ENCODE peak calls at places on chromosomes 3 and 15, in four cellular contexts. H, P, D and E are unnamed samples.

GRCh38 chr3:183148056-183148455 is 14.5 kb downstream of the LAMP3 start:
- DNase-seq in H (no peak), P (no peak), D (no peak), E (no peak)

GRCh38 chr3:183581496-183582155 is 26.1 kb upstream of the KLHL6 start:
- DNase-seq in H (no peak), P (no peak), D (no peak), E (peak; percentile 5)

GRCh38 chr3:152241142-152242067 is 27.3 kb upstream of the MBNL1 start:
- DNase-seq in H (no peak), P (no peak), D (no peak), E (no peak)

GRCh38 chr15:97036301-97036700 is 705.8 kb downstream of the NR2F2 start:
- DNase-seq in H (no peak), P (no peak), D (no peak), E (no peak)

GRCh38 chr3:47715928-47716327 is 65.8 kb downstream of the SMARCC1 start:
- DNase-seq in H (no peak), P (no peak), D (no peak), E (no peak)

GRCh38 chr3:142459929-142460328 is 12.1 kb upstream of the XRN1 start:
- DNase-seq in H (no peak), P (no peak), D (no peak), E (no peak)

GRCh38 chr3:194565597-194566190 is 67.5 kb downstream of the TMEM44 start:
- DNase-seq in H (no peak), P (no peak), D (peak; percentile 55), E (no peak)

GRCh38 chr15:70483513-70483912 is 279.8 kb downstream of the UACA start:
- DNase-seq in H (no peak), P (no peak), D (no peak), E (no peak)

GRCh38 chr3:150223090-150223489 is 185.0 kb upstream of the TSC22D2 start:
- DNase-seq in H (no peak), P (no peak), D (no peak), E (no peak)

GRCh38 chr3:101900316-101900715 is 51.0 kb downstream of the NFKBIZ start:
- DNase-seq in H (no peak), P (no peak), D (no peak), E (no peak)

GRCh38 chr15:31465083-31465955 is 138.7 kb downstream of the KLF13 start:
- DNase-seq in H (no peak), P (peak; percentile 1), D (no peak), E (no peak)

GRCh38 chr15:75229191-75230015 is 27.7 kb downstream of the C15orf39 start:
- DNase-seq in H (no peak), P (no peak), D (no peak), E (no peak)

GRCh38 chr3:145767909-145768308 is 393.1 kb downstream of the PLOD2 start:
- DNase-seq in H (no peak), P (no peak), D (peak; percentile 8), E (no peak)

GRCh38 chr15:31338879-31339557 is 12.4 kb downstream of the KLF13 start:
- DNase-seq in H (no peak), P (peak; percentile 88), D (peak; percentile 52), E (no peak)

GRCh38 chr3:181103605-181104004 is 114.1 kb upstream of the DNAJC19 start:
- DNase-seq in H (no peak), P (no peak), D (peak; percentile 93), E (no peak)

GRCh38 chr3:148600902-148601765 is 96.6 kb upstream of the AGTR1 start:
- DNase-seq in H (no peak), P (no peak), D (no peak), E (no peak)

GRCh38 chr15:28975766-28976179 is 90.0 kb downstream of the APBA2 start:
- DNase-seq in H (peak; percentile 63), P (no peak), D (peak; percentile 85), E (no peak)

GRCh38 chr3:42508562-42508961 is 6.1 kb downstream of the VIPR1 start:
- DNase-seq in H (no peak), P (no peak), D (no peak), E (no peak)

GRCh38 chr3:5039585-5039984 is 60.3 kb downstream of the BHLHE40 start:
- DNase-seq in H (no peak), P (no peak), D (no peak), E (no peak)

GRCh38 chr15:90065682-90066049 is 36.6 kb downstream of the IDH2 start:
- DNase-seq in H (no peak), P (no peak), D (no peak), E (no peak)

GRCh38 chr15:90064931-90065681 is 37.2 kb downstream of the IDH2 start:
- DNase-seq in H (no peak), P (peak; percentile 81), D (peak; percentile 68), E (no peak)

GRCh38 chr15:90067953-90068613 is 34.2 kb downstream of the IDH2 start:
- DNase-seq in H (no peak), P (no peak), D (no peak), E (no peak)

GRCh38 chr15:90063733-90064247 is 38.5 kb downstream of the IDH2 start:
- DNase-seq in H (no peak), P (peak; percentile 44), D (no peak), E (no peak)

DNA sequence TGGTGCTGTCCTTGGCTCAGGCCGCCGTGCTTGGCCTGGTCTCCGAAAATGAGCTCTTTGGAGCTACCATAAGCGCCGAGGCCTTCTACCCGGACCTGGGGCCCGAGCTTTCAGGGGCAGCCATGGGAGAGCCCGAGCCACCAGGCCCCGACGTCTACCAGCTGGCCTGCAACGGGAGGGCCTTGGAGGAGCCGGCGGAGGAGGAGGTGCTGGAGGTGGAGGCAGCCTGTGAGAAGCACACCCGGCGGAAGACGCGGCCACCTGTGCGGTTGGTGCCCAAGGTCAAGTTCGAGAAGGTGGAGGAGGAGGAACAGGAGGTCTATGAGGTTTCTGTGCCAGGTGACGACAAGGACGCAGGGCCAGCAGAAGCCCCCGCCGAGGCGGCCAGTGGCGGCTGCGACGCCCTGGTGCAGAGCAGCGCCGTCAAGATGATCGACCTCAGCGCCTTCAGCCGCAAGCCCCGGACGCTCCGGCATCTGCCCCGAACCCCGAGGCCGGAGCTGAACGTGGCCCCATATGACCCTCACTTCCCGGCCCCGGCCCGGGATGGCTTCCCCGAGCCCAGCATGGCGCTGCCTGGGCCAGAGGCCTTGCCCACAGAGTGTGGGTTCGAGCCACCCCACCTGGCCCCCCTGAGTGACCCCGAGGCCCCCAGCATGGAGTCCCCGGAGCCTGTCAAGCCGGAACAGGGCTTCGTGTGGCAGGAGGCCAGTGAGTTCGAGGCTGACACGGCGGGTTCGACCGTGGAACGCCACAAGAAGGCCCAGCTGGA is 34.9 kb downstream of the IDH2 start:
- DNase-seq in H (no peak), P (no peak), D (no peak), E (no peak)
- H3K27ac ChIP-seq in H (no peak overlapping the region), P (peak overlapping the region; percentile 95), D (no peak overlapping the region), E (no peak overlapping the region)

DNA sequence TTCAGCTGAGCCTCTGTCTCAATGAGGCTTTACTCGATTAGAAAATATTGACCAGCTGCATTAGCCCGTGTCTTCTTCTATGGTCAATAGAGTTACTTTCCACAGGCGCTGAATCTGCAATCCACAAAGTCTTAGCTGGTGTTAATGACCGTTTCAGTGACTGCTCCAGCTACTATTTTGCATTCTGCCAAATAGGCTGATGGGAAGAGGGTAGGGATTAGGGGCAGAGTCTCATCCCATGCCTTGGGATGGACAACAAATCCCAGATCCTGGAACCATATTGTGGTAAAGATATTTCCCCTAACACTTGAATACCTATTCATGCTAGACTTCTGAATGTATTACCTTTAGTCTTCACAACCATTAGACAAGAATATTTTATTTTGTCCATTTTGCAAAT is 29.5 kb upstream of the MAGI1 start:
- DNase-seq in H (no peak), P (no peak), D (no peak), E (no peak)
- H3K27ac ChIP-seq in H (no peak overlapping the region), P (no peak overlapping the region), D (no peak overlapping the region), E (no peak overlapping the region)

GRCh38 chr15:60539881-60540613 is 61.1 kb upstream of the ICE2 start:
- DNase-seq in H (no peak), P (no peak), D (no peak), E (no peak)

GRCh38 chr15:60539017-60539416 is 60.1 kb upstream of the ICE2 start:
- DNase-seq in H (no peak), P (no peak), D (no peak), E (no peak)

GRCh38 chr15:60538129-60538528 is 59.2 kb upstream of the ICE2 start:
- DNase-seq in H (no peak), P (no peak), D (no peak), E (no peak)

GRCh38 chr15:60544581-60545115 is 65.7 kb upstream of the ICE2 start:
- DNase-seq in H (no peak), P (no peak), D (peak; percentile 28), E (no peak)

GRCh38 chr15:60541784-60542617 is 63.1 kb upstream of the ICE2 start:
- DNase-seq in H (no peak), P (no peak), D (no peak), E (no peak)
- H3K27ac ChIP-seq in H (no peak overlapping the region), P (peak overlapping the region; percentile 6), D (no peak overlapping the region), E (no peak overlapping the region)

DNA sequence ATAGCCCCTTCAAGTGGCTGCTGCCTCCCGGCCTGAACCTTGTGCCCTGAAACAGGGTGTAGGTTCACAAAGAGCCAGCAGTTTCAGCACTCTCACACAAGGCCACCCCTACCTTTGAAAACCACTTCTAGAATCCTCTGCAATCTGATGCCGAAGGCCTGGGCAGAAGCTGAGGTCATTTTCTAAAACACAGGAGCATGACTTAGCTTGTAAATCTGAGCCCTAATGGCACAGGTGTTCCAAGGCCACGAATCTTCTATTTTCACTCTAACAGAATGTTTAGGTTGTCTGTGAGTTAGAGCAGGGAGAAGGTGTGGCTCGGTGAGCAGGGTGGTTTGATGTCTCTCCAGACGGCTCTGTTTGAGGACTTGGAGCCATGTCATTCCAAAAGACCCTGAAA is 62.3 kb downstream of the SYNM start:
- DNase-seq in H (no peak), P (no peak), D (no peak), E (no peak)
- H3K27ac ChIP-seq in H (no peak overlapping the region), P (no peak overlapping the region), D (no peak overlapping the region), E (no peak overlapping the region)

GRCh38 chr15:39230917-39231285 is 350.0 kb upstream of the THBS1 start:
- DNase-seq in H (no peak), P (no peak), D (peak; percentile 56), E (no peak)
- H3K27ac ChIP-seq in H (no peak overlapping the region), P (no peak overlapping the region), D (peak overlapping the region; percentile 30), E (no peak overlapping the region)

GRCh38 chr3:13365390-13366379 is 54.4 kb downstream of the NUP210 start:
- DNase-seq in H (no peak), P (no peak), D (peak; percentile 51), E (no peak)
- H3K27ac ChIP-seq in H (no peak overlapping the region), P (no peak overlapping the region), D (peak overlapping the region; percentile 90), E (peak overlapping the region; percentile 67)

DNA sequence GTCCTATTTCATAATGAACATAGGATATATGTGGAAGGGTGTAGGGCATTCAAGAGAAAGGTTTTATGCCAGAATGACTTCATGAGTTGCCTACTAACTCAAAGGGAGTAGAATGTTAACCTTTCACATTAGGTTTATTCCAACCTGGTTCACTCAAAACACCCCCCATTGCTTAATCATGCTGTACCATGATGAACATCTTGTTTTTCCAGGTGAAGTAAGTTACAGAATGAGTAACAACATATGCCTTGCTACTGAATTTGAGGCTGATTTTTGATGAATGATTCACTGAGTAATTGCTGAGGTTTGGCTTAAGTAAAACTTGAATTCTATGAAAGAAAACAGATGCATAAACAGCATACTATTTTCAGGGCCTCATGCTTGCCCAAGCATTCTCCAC is 5.9 kb upstream of the CLDN16 start:
- DNase-seq in H (no peak), P (no peak), D (no peak), E (no peak)
- H3K27ac ChIP-seq in H (no peak overlapping the region), P (no peak overlapping the region), D (no peak overlapping the region), E (no peak overlapping the region)